ENCODE peak calls at places on chromosomes 1 and 21, in eight cellular contexts. One of them, this sample, is unnamed.

GRCh38 chr21:35208810-35209517 is 159.9 kb upstream of the RUNX1 start:
- DNase-seq in CD4-positive, alpha-beta T cell: no peak
- DNase-seq in testis: no peak
- DNase-seq in transverse colon: no peak
- DNase-seq in cardiac fibroblast: peak
- DNase-seq in astrocyte of the spinal cord: peak
- DNase-seq in epithelial cell of esophagus: no peak
- DNase-seq in BE2C: no peak
- DNase-seq in this sample: no peak

GRCh38 chr1:94642617-94643315 is 101.2 kb upstream of the F3 start:
- DNase-seq in CD4-positive, alpha-beta T cell: no peak
- DNase-seq in testis: no peak
- DNase-seq in transverse colon: no peak
- DNase-seq in cardiac fibroblast: no peak
- DNase-seq in astrocyte of the spinal cord: no peak
- DNase-seq in epithelial cell of esophagus: peak
- DNase-seq in BE2C: no peak
- DNase-seq in this sample: no peak

GRCh38 chr1:29671446-29671845 is 435.1 kb downstream of the PTPRU start:
- DNase-seq in CD4-positive, alpha-beta T cell: no peak
- DNase-seq in testis: no peak
- DNase-seq in transverse colon: no peak
- DNase-seq in cardiac fibroblast: no peak
- DNase-seq in astrocyte of the spinal cord: no peak
- DNase-seq in epithelial cell of esophagus: no peak
- DNase-seq in BE2C: no peak
- DNase-seq in this sample: no peak

GRCh38 chr1:22328331-22329170 is 123.1 kb upstream of the ZBTB40 start:
- DNase-seq in CD4-positive, alpha-beta T cell: no peak
- DNase-seq in testis: no peak
- DNase-seq in transverse colon: no peak
- DNase-seq in cardiac fibroblast: no peak
- DNase-seq in astrocyte of the spinal cord: peak
- DNase-seq in epithelial cell of esophagus: no peak
- DNase-seq in BE2C: peak
- DNase-seq in this sample: no peak

GRCh38 chr1:112625696-112626095 is 6.1 kb downstream of the CAPZA1 start:
- DNase-seq in CD4-positive, alpha-beta T cell: no peak
- DNase-seq in testis: peak
- DNase-seq in transverse colon: no peak
- DNase-seq in cardiac fibroblast: peak
- DNase-seq in astrocyte of the spinal cord: no peak
- DNase-seq in epithelial cell of esophagus: no peak
- DNase-seq in BE2C: peak
- DNase-seq in this sample: no peak

GRCh38 chr1:52059326-52059725 is 3.2 kb downstream of the BTF3L4 start:
- DNase-seq in CD4-positive, alpha-beta T cell: no peak
- DNase-seq in testis: no peak
- DNase-seq in transverse colon: no peak
- DNase-seq in cardiac fibroblast: peak
- DNase-seq in astrocyte of the spinal cord: peak
- DNase-seq in epithelial cell of esophagus: peak
- DNase-seq in BE2C: no peak
- DNase-seq in this sample: no peak

GRCh38 chr1:205284420-205285144 is 37.0 kb downstream of the NUAK2 start:
- DNase-seq in CD4-positive, alpha-beta T cell: peak
- DNase-seq in testis: peak
- DNase-seq in transverse colon: peak
- DNase-seq in cardiac fibroblast: peak
- DNase-seq in astrocyte of the spinal cord: peak
- DNase-seq in epithelial cell of esophagus: peak
- DNase-seq in BE2C: peak
- DNase-seq in this sample: peak

GRCh38 chr1:201917362-201918033 is 28.8 kb downstream of the SHISA4 start:
- DNase-seq in CD4-positive, alpha-beta T cell: no peak
- DNase-seq in testis: peak
- DNase-seq in transverse colon: no peak
- DNase-seq in cardiac fibroblast: peak
- DNase-seq in astrocyte of the spinal cord: peak
- DNase-seq in epithelial cell of esophagus: peak
- DNase-seq in BE2C: no peak
- DNase-seq in this sample: peak

GRCh38 chr1:64851664-64852063 is 106.8 kb downstream of the RAVER2 start:
- DNase-seq in CD4-positive, alpha-beta T cell: no peak
- DNase-seq in testis: no peak
- DNase-seq in transverse colon: no peak
- DNase-seq in cardiac fibroblast: no peak
- DNase-seq in astrocyte of the spinal cord: no peak
- DNase-seq in epithelial cell of esophagus: no peak
- DNase-seq in BE2C: no peak
- DNase-seq in this sample: no peak

GRCh38 chr1:31795801-31796621 is 19.8 kb downstream of the SPOCD1 start:
- DNase-seq in CD4-positive, alpha-beta T cell: no peak
- DNase-seq in testis: no peak
- DNase-seq in transverse colon: peak
- DNase-seq in cardiac fibroblast: peak
- DNase-seq in astrocyte of the spinal cord: peak
- DNase-seq in epithelial cell of esophagus: peak
- DNase-seq in BE2C: peak
- DNase-seq in this sample: no peak

GRCh38 chr1:181777812-181778211 is 283.7 kb downstream of the ZNF648 start:
- DNase-seq in CD4-positive, alpha-beta T cell: no peak
- DNase-seq in testis: no peak
- DNase-seq in transverse colon: no peak
- DNase-seq in cardiac fibroblast: no peak
- DNase-seq in astrocyte of the spinal cord: no peak
- DNase-seq in epithelial cell of esophagus: peak
- DNase-seq in BE2C: no peak
- DNase-seq in this sample: no peak

GRCh38 chr1:16960560-16961296 is 19.7 kb downstream of the MFAP2 start:
- DNase-seq in CD4-positive, alpha-beta T cell: peak
- DNase-seq in testis: peak
- DNase-seq in transverse colon: peak
- DNase-seq in cardiac fibroblast: peak
- DNase-seq in astrocyte of the spinal cord: peak
- DNase-seq in epithelial cell of esophagus: peak
- DNase-seq in BE2C: peak
- DNase-seq in this sample: peak

GRCh38 chr1:162023547-162024501 is at the start of gene OLFML2B:
- DNase-seq in CD4-positive, alpha-beta T cell: peak
- DNase-seq in testis: peak
- DNase-seq in transverse colon: peak
- DNase-seq in cardiac fibroblast: peak
- DNase-seq in astrocyte of the spinal cord: peak
- DNase-seq in epithelial cell of esophagus: peak
- DNase-seq in BE2C: peak
- DNase-seq in this sample: peak

GRCh38 chr1:11124965-11125364 is 25.3 kb upstream of the EXOSC10 start:
- DNase-seq in CD4-positive, alpha-beta T cell: no peak
- DNase-seq in testis: no peak
- DNase-seq in transverse colon: no peak
- DNase-seq in cardiac fibroblast: no peak
- DNase-seq in astrocyte of the spinal cord: no peak
- DNase-seq in epithelial cell of esophagus: no peak
- DNase-seq in BE2C: no peak
- DNase-seq in this sample: no peak

GRCh38 chr1:35717911-35718476 is 690 bp downstream of the C1orf216 start:
- DNase-seq in CD4-positive, alpha-beta T cell: no peak
- DNase-seq in testis: peak
- DNase-seq in transverse colon: peak
- DNase-seq in cardiac fibroblast: peak
- DNase-seq in astrocyte of the spinal cord: peak
- DNase-seq in epithelial cell of esophagus: peak
- DNase-seq in BE2C: peak
- DNase-seq in this sample: peak

GRCh38 chr1:167446946-167447345 is 71.4 kb downstream of the CD247 start:
- DNase-seq in CD4-positive, alpha-beta T cell: no peak
- DNase-seq in testis: no peak
- DNase-seq in transverse colon: no peak
- DNase-seq in cardiac fibroblast: no peak
- DNase-seq in astrocyte of the spinal cord: no peak
- DNase-seq in epithelial cell of esophagus: no peak
- DNase-seq in BE2C: no peak
- DNase-seq in this sample: no peak

GRCh38 chr1:214514819-214515383 is 36.5 kb downstream of the PTPN14 start:
- DNase-seq in CD4-positive, alpha-beta T cell: no peak
- DNase-seq in testis: no peak
- DNase-seq in transverse colon: no peak
- DNase-seq in cardiac fibroblast: no peak
- DNase-seq in astrocyte of the spinal cord: no peak
- DNase-seq in epithelial cell of esophagus: no peak
- DNase-seq in BE2C: no peak
- DNase-seq in this sample: no peak

GRCh38 chr1:25808481-25809244 is 8.7 kb downstream of the SELENON start:
- DNase-seq in CD4-positive, alpha-beta T cell: no peak
- DNase-seq in testis: no peak
- DNase-seq in transverse colon: no peak
- DNase-seq in cardiac fibroblast: no peak
- DNase-seq in astrocyte of the spinal cord: no peak
- DNase-seq in epithelial cell of esophagus: no peak
- DNase-seq in BE2C: no peak
- DNase-seq in this sample: no peak
- TF ChIP-seq CTCF in CD4-positive, alpha-beta T cell: no peak
- TF ChIP-seq CTCF in testis: no peak
- TF ChIP-seq CTCF in transverse colon: no peak
- TF ChIP-seq CTCF in cardiac fibroblast: no peak
- TF ChIP-seq CTCF in astrocyte of the spinal cord: no peak
- TF ChIP-seq CTCF in epithelial cell of esophagus: no peak
- TF ChIP-seq CTCF in BE2C: no peak
- TF ChIP-seq CTCF in this sample: no peak

DNA sequence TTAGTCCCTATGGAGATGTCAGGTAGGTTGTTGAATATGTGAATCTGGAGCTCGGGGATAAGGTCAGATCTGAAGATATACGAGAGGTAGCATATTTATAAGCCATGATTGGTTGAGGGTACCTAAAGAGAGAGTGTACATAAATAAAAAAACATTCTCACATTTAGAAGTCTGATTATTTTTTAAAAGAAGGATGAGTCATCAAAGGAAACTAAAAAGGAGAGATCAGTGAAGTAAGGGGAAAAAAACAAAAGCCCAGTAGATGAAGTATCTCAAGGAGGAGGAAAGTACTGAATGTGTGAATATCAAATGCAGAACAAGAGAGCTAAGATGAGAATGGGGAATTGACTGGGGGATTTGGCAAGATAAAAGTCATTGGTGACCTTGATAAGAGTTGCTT is 15.7 kb upstream of the ANGPTL1 start:
- DNase-seq in CD4-positive, alpha-beta T cell: no peak
- DNase-seq in testis: no peak
- DNase-seq in transverse colon: no peak
- DNase-seq in cardiac fibroblast: no peak
- DNase-seq in astrocyte of the spinal cord: no peak
- DNase-seq in epithelial cell of esophagus: no peak
- DNase-seq in BE2C: no peak
- DNase-seq in this sample: no peak
- TF ChIP-seq CTCF in CD4-positive, alpha-beta T cell: no peak
- TF ChIP-seq CTCF in testis: no peak
- TF ChIP-seq CTCF in transverse colon: no peak
- TF ChIP-seq CTCF in cardiac fibroblast: no peak
- TF ChIP-seq CTCF in astrocyte of the spinal cord: no peak
- TF ChIP-seq CTCF in epithelial cell of esophagus: no peak
- TF ChIP-seq CTCF in BE2C: no peak
- TF ChIP-seq CTCF in this sample: no peak

DNA sequence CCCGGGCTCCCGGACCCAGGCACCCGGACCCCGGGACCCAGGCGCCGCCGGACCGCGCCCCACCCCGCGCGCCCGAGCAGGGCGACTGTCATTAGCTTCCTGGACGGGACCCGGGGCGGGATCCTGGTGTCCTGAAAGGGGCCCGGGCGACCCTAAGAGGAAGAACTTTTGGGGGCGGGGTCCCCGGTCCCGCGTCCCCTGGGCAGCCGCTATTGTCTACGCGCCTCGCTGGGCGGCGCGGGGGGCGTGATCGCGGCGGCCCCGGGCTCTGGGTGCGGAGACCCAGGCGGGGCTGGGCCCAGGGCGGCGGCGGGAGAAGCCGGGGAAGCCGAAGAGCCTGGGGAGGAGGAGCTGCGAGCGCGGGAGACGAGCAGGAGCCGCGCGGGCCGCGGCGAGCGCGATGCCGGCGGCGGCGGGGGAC is 465 bp downstream of the HUNK start:
- DNase-seq in CD4-positive, alpha-beta T cell: no peak
- DNase-seq in testis: no peak
- DNase-seq in transverse colon: peak
- DNase-seq in cardiac fibroblast: no peak
- DNase-seq in astrocyte of the spinal cord: no peak
- DNase-seq in epithelial cell of esophagus: no peak
- DNase-seq in BE2C: peak
- DNase-seq in this sample: peak
- TF ChIP-seq CTCF in CD4-positive, alpha-beta T cell: no peak
- TF ChIP-seq CTCF in testis: no peak
- TF ChIP-seq CTCF in transverse colon: no peak
- TF ChIP-seq CTCF in cardiac fibroblast: no peak
- TF ChIP-seq CTCF in astrocyte of the spinal cord: no peak
- TF ChIP-seq CTCF in epithelial cell of esophagus: no peak
- TF ChIP-seq CTCF in BE2C: no peak
- TF ChIP-seq CTCF in this sample: no peak

GRCh38 chr1:89087241-89087640 is 22.2 kb upstream of the GBP1 start:
- DNase-seq in CD4-positive, alpha-beta T cell: no peak
- DNase-seq in testis: no peak
- DNase-seq in transverse colon: no peak
- DNase-seq in cardiac fibroblast: no peak
- DNase-seq in astrocyte of the spinal cord: no peak
- DNase-seq in epithelial cell of esophagus: no peak
- DNase-seq in BE2C: no peak
- DNase-seq in this sample: no peak

GRCh38 chr1:89088597-89088996 is 23.6 kb upstream of the GBP1 start:
- DNase-seq in CD4-positive, alpha-beta T cell: no peak
- DNase-seq in testis: no peak
- DNase-seq in transverse colon: no peak
- DNase-seq in cardiac fibroblast: no peak
- DNase-seq in astrocyte of the spinal cord: no peak
- DNase-seq in epithelial cell of esophagus: no peak
- DNase-seq in BE2C: no peak
- DNase-seq in this sample: peak

GRCh38 chr1:89089962-89090361 is 25.0 kb upstream of the GBP1 start:
- DNase-seq in CD4-positive, alpha-beta T cell: no peak
- DNase-seq in testis: no peak
- DNase-seq in transverse colon: no peak
- DNase-seq in cardiac fibroblast: no peak
- DNase-seq in astrocyte of the spinal cord: no peak
- DNase-seq in epithelial cell of esophagus: peak
- DNase-seq in BE2C: no peak
- DNase-seq in this sample: no peak

GRCh38 chr1:89081005-89081404 is 16.0 kb upstream of the GBP1 start:
- DNase-seq in CD4-positive, alpha-beta T cell: no peak
- DNase-seq in testis: no peak
- DNase-seq in transverse colon: no peak
- DNase-seq in cardiac fibroblast: no peak
- DNase-seq in astrocyte of the spinal cord: no peak
- DNase-seq in epithelial cell of esophagus: no peak
- DNase-seq in BE2C: no peak
- DNase-seq in this sample: no peak

DNA sequence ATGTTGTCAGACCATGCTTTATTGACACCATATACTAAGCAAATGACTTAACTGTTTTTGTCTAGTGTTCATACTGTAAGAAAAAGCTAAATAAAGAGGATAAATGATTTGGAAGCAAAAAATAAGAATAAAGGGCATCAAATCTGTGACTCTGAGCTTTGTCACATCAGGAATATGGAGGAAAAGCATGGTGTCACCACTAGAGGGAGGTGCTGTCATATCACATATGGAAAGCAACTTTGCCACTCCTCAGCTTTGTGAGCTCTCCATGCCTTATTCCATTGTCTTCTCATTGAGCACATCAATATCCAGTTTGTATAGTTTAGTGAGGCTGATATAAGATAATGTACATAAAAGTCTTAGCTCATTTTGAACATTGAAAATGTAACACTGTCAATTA is 20.8 kb upstream of the GBP1 start:
- DNase-seq in CD4-positive, alpha-beta T cell: peak
- DNase-seq in testis: no peak
- DNase-seq in transverse colon: peak
- DNase-seq in cardiac fibroblast: peak
- DNase-seq in astrocyte of the spinal cord: peak
- DNase-seq in epithelial cell of esophagus: peak
- DNase-seq in BE2C: peak
- DNase-seq in this sample: no peak
- TF ChIP-seq CTCF in CD4-positive, alpha-beta T cell: peak
- TF ChIP-seq CTCF in testis: no peak
- TF ChIP-seq CTCF in transverse colon: no peak
- TF ChIP-seq CTCF in cardiac fibroblast: peak
- TF ChIP-seq CTCF in astrocyte of the spinal cord: peak
- TF ChIP-seq CTCF in epithelial cell of esophagus: peak
- TF ChIP-seq CTCF in BE2C: peak
- TF ChIP-seq CTCF in this sample: no peak

This sample was measured in Calu3.